ENCODE peak calls at places on chromosomes 2 and 18, in four cellular contexts. S is endodermal cell, G is HL-60, H is H1. I is an unnamed sample.
A peak's percentile ranks its signal among the peaks of the same experiment; 100 is the strongest.

GRCh38 chr2:178333851-178334250 is 117.1 kb downstream of the PRKRA start:
- DNase-seq in G (no peak), H (no peak), S (no peak), I (no peak)

GRCh38 chr2:70643715-70644114 is 90.1 kb upstream of the TGFA start:
- DNase-seq in S (peak; percentile 85), H (no peak), G (peak; percentile 16), I (no peak)

GRCh38 chr2:217248312-217248935 is 388.6 kb upstream of the TNP1 start:
- DNase-seq in S (peak; percentile 58), H (no peak), G (peak; percentile 55), I (no peak)

GRCh38 chr2:181474227-181474626 is 17.0 kb downstream of the ITGA4 start:
- DNase-seq in S (no peak), G (no peak), H (no peak), I (no peak)

GRCh38 chr2:128701443-128701842 is 382.8 kb upstream of the HS6ST1 start:
- DNase-seq in S (no peak), G (no peak), H (no peak), I (no peak)

GRCh38 chr2:35114765-35115164 is 1240.8 kb upstream of the CRIM1 start:
- DNase-seq in H (no peak), G (no peak), S (peak; percentile 83), I (no peak)

GRCh38 chr18:69898241-69898861 is 49.3 kb downstream of the CD226 start:
- DNase-seq in G (peak; percentile 44), S (no peak), H (no peak), I (no peak)

GRCh38 chr2:105618351-105618659 is 126.4 kb upstream of the NCK2 start:
- DNase-seq in H (no peak), S (no peak), G (no peak), I (no peak)

GRCh38 chr2:204019572-204020501 is 83.3 kb downstream of the ICOS start:
- DNase-seq in G (no peak), H (no peak), S (no peak), I (no peak)

GRCh38 chr2:152611458-152612231 is 105.6 kb downstream of the PRPF40A start:
- DNase-seq in S (no peak), G (peak; percentile 94), H (no peak), I (no peak)

GRCh38 chr18:22466608-22467390 is 49.1 kb upstream of the CTAGE1 start:
- DNase-seq in S (no peak), H (no peak), G (no peak), I (no peak)

GRCh38 chr18:34795070-34795740 is 85.1 kb downstream of the DTNA start:
- DNase-seq in S (no peak), G (no peak), H (no peak), I (no peak)

GRCh38 chr2:239149501-239149900 is 251.3 kb downstream of the HDAC4 start:
- DNase-seq in S (no peak), G (no peak), H (no peak), I (no peak)

GRCh38 chr2:171404258-171404657 is 29.5 kb downstream of the METTL8 start:
- DNase-seq in H (no peak), G (no peak), S (no peak), I (no peak)

GRCh38 chr2:65724341-65724740 is 291.9 kb upstream of the SPRED2 start:
- DNase-seq in H (no peak), G (no peak), S (no peak), I (no peak)

GRCh38 chr2:24010477-24011277 is 792 bp downstream of the MFSD2B start:
- DNase-seq in H (no peak), S (peak; percentile 75), G (no peak), I (no peak)

GRCh38 chr2:3222636-3223035 is 155.0 kb downstream of the EIPR1 start:
- DNase-seq in S (peak; percentile 24), G (no peak), H (no peak), I (no peak)

GRCh38 chr2:161746891-161747535 is 122.8 kb downstream of the SLC4A10 start:
- DNase-seq in H (no peak), S (peak; percentile 58), G (no peak), I (no peak)

GRCh38 chr18:41324934-41325333 is 630.1 kb upstream of the PIK3C3 start:
- DNase-seq in G (no peak), H (no peak), S (no peak), I (no peak)

GRCh38 chr2:112029164-112029563 is 25.9 kb upstream of the TMEM87B start:
- DNase-seq in S (no peak), G (no peak), H (no peak), I (no peak)

GRCh38 chr2:46812381-46813024 is 103.1 kb downstream of the MCFD2 start:
- DNase-seq in G (no peak), H (no peak), S (peak; percentile 41), I (no peak)

GRCh38 chr2:190860985-190861721 is 19.5 kb upstream of the GLS start:
- DNase-seq in H (peak; percentile 67), G (no peak), S (peak; percentile 75), I (no peak)

GRCh38 chr2:230496891-230497290 is 80.9 kb downstream of the SP100 start:
- DNase-seq in H (no peak), G (no peak), S (no peak), I (no peak)

GRCh38 chr2:84971799-84972790 is 1.1 kb downstream of the KCMF1 start:
- DNase-seq in S (peak; percentile 69), H (no peak), G (peak; percentile 57), I (no peak)

GRCh38 chr2:193907561-193907960 is 1712.8 kb upstream of the TMEFF2 start:
- DNase-seq in H (no peak), S (no peak), G (peak; percentile 8), I (no peak)

GRCh38 chr18:31204833-31205232 is 42.2 kb upstream of the DSC1 start:
- DNase-seq in H (no peak), G (no peak), S (no peak), I (no peak)
- TF ChIP-seq CTCF in H (no peak), G (no peak), S (no peak), I (no peak)

DNA sequence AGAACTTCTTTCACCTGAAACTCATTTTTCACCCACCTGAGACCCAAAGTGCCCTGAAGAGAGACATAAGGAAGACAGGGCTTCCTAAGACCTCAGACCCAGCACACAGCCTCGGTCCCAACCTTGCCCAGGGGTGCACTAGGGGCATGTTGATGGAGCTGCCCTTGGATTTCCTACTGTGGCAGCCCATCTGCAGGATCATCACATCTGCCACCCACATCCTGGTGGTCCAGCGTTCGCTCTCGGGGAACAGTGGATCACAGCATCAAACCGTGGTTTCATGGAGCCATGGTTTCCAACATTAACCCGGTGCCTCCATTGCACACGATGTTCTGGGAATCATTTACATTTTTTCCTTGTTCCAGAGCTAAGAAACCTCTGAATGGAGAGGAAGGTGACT is 186.4 kb downstream of the TFCP2L1 start:
- DNase-seq in S (no peak), G (no peak), H (no peak), I (no peak)
- H3K27me3 ChIP-seq in S (peaks cover 29% of the 10 kb centered on the region), G (no peaks in the 10 kb centered on the region), H (no peaks in the 10 kb centered on the region), I (no peaks in the 10 kb centered on the region)

DNA sequence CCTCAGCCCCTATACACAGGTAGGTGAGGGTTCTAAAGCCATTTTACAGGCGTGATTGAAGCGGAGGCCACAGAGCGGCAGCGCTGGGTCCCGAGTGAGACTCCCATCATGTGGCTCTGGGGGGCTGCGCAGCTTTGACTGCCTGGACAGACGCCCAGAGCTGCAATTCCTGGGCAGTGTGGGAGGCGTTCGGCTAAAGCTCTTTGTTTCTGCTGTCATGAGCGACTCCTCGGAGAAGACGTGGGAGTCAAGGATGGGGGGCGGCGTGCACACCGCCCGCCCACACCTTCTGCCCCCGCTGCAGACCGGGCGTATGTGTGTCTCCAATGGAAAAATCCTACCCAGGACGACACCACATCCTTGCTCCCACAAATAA is 867 bp upstream of the LBH start:
- DNase-seq in H (no peak), G (no peak), S (peak; percentile 76), I (no peak)
- TF ChIP-seq CTCF in H (no peak), G (no peak), S (peak; percentile 28), I (no peak)

DNA sequence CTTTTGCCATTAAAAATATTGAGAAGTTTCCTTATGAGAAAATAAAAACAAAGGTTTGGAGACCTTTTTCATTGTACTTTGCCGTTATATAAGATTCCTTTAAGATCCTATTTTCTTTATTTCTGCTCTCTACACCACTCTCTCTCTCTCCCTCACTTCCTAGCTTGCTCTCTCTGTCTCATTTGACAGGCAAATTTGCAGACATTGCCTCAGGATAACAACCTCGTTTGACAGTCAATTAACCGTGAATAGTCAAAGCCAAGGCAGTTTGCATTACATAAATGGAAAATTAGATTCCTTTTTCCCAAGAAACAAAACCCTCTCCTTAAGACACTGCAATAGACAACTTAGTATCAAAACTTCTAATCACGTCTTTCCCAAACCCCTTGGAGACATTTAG is 7.4 kb downstream of the SKOR2 start:
- DNase-seq in H (no peak), G (no peak), S (no peak), I (no peak)
- H3K27me3 ChIP-seq in H (peaks cover 17% of the 10 kb centered on the region), G (peaks cover 48% of the 10 kb centered on the region), S (peaks cover 74% of the 10 kb centered on the region), I (peaks cover 13% of the 10 kb centered on the region)

I was measured in esophagus squamous epithelium.